ENCODE peak calls at places on chromosome 16, in five cellular contexts. N, I, D, F and L are unnamed samples.
A peak's percentile ranks its signal among the peaks of the same experiment; 100 is the strongest.

GRCh38 chr16:75254359-75254837 is 3.0 kb upstream of the BCAR1 start:
- DNase-seq in D (no peak), F (peak; percentile 97), N (peak; percentile 76), I (peak; percentile 86), L (no peak)

GRCh38 chr16:11757671-11758545 is 15.3 kb upstream of the TXNDC11 start:
- DNase-seq in D (no peak), N (peak; percentile 59), F (peak; percentile 89), I (peak; percentile 19), L (no peak)

GRCh38 chr16:11224096-11224893 is 31.7 kb downstream of the SOCS1 start:
- DNase-seq in I (no peak), N (peak; percentile 51), D (peak; percentile 80), F (no peak), L (peak; percentile 89)

GRCh38 chr16:85029413-85029794 is 1.8 kb downstream of the KIAA0513 start:
- DNase-seq in F (peak; percentile 78), D (no peak), N (no peak), I (peak; percentile 87), L (peak; percentile 66)

GRCh38 chr16:14321542-14321941 is 250.4 kb downstream of the MRTFB start:
- DNase-seq in F (no peak), D (no peak), N (no peak), I (peak; percentile 59), L (no peak)

GRCh38 chr16:79918916-79919315 is 318.4 kb upstream of the MAF start:
- DNase-seq in N (no peak), F (no peak), D (no peak), I (no peak), L (peak; percentile 8)

GRCh38 chr16:58339452-58339938 is 44.7 kb upstream of the PRSS54 start:
- DNase-seq in F (peak; percentile 15), I (peak; percentile 40), N (no peak), D (no peak), L (no peak)

GRCh38 chr16:31329671-31330552 is 25.1 kb upstream of the ITGAX start:
- DNase-seq in N (no peak), D (no peak), I (no peak), F (no peak), L (no peak)

GRCh38 chr16:4111748-4112696 is 4.2 kb downstream of the ADCY9 start:
- DNase-seq in F (peak; percentile 63), N (peak; percentile 41), I (peak; percentile 33), D (no peak), L (no peak)

GRCh38 chr16:87895641-87896141 is 26.4 kb upstream of the SLC7A5 start:
- DNase-seq in N (no peak), F (no peak), D (peak; percentile 62), I (peak; percentile 30), L (peak; percentile 87)

GRCh38 chr16:74035816-74036215 is 260.8 kb upstream of the PSMD7 start:
- DNase-seq in F (no peak), N (no peak), I (no peak), D (no peak), L (peak; percentile 11)

GRCh38 chr16:85490971-85491771 is 122.0 kb upstream of the GSE1 start:
- DNase-seq in N (peak; percentile 59), F (no peak), I (no peak), D (peak; percentile 34), L (peak; percentile 66)

GRCh38 chr16:55605756-55606155 is 39.3 kb downstream of the CAPNS2 start:
- DNase-seq in N (no peak), I (no peak), F (no peak), D (no peak), L (no peak)

GRCh38 chr16:68936729-68937631 is 93.6 kb downstream of the TANGO6 start:
- DNase-seq in D (peak; percentile 6), N (no peak), I (peak; percentile 98), F (peak; percentile 63), L (peak; percentile 29)

GRCh38 chr16:71205482-71206131 is 24.9 kb downstream of the HYDIN start:
- DNase-seq in D (no peak), F (no peak), I (no peak), N (no peak), L (no peak)

GRCh38 chr16:56861756-56862155 is 3.3 kb upstream of the SLC12A3 start:
- DNase-seq in I (no peak), F (no peak), N (no peak), D (no peak), L (no peak)

GRCh38 chr16:12171706-12172105 is 195.2 kb downstream of the SNX29 start:
- DNase-seq in D (no peak), I (no peak), F (no peak), N (no peak), L (no peak)

GRCh38 chr16:4656695-4657686 is 32.4 kb downstream of the MGRN1 start:
- DNase-seq in I (no peak), D (no peak), F (no peak), N (no peak), L (no peak)

GRCh38 chr16:48538746-48539484 is 71.1 kb downstream of the N4BP1 start:
- DNase-seq in I (no peak), D (no peak), N (peak; percentile 3), F (peak; percentile 13), L (no peak)

GRCh38 chr16:1745900-1746692 is 25.2 kb downstream of the NME3 start:
- DNase-seq in N (no peak), F (peak; percentile 83), I (no peak), D (no peak), L (no peak)

GRCh38 chr16:56618138-56618537 is 7.4 kb upstream of the MT1E start:
- DNase-seq in D (no peak), N (no peak), I (no peak), F (no peak), L (no peak)

GRCh38 chr16:87037012-87037411 is 280.2 kb downstream of the C16orf95 start:
- DNase-seq in I (no peak), F (no peak), N (no peak), D (no peak), L (no peak)

GRCh38 chr16:85446846-85447656 is 166.1 kb upstream of the GSE1 start:
- DNase-seq in N (no peak), I (no peak), D (peak; percentile 50), F (no peak), L (peak; percentile 77)

GRCh38 chr16:73064227-73064995 is 16.5 kb upstream of the ZFHX3 start:
- DNase-seq in D (no peak), I (peak; percentile 51), F (peak; percentile 55), N (no peak), L (no peak)

GRCh38 chr16:56336071-56336688 is 89.2 kb downstream of the AMFR start:
- DNase-seq in I (peak; percentile 31), F (no peak), N (no peak), D (no peak), L (no peak)

GRCh38 chr16:74902161-74902560 is 82.8 kb downstream of the WDR59 start:
- DNase-seq in I (no peak), F (no peak), D (no peak), N (no peak), L (no peak)

GRCh38 chr16:20348365-20349185 is 3.9 kb downstream of the UMOD start:
- DNase-seq in I (no peak), F (no peak), N (peak; percentile 25), D (peak; percentile 11), L (no peak)

GRCh38 chr16:65525743-65526142 is 403.9 kb upstream of the CDH11 start:
- DNase-seq in D (no peak), N (no peak), F (no peak), I (no peak), L (no peak)
- TF ChIP-seq CTCF in D (no peak), N (no peak), F (peak; percentile 12), I (no peak), L (no peak)

GRCh38 chr16:50396770-50397525 is 28.2 kb upstream of the BRD7 start:
- DNase-seq in D (no peak), I (peak; percentile 99), F (no peak), N (no peak), L (no peak)
- H3K4me3 ChIP-seq in D (no peak overlapping the region), I (no peak overlapping the region), F (no peak overlapping the region), N (no peak overlapping the region), L (no peak overlapping the region)

DNA sequence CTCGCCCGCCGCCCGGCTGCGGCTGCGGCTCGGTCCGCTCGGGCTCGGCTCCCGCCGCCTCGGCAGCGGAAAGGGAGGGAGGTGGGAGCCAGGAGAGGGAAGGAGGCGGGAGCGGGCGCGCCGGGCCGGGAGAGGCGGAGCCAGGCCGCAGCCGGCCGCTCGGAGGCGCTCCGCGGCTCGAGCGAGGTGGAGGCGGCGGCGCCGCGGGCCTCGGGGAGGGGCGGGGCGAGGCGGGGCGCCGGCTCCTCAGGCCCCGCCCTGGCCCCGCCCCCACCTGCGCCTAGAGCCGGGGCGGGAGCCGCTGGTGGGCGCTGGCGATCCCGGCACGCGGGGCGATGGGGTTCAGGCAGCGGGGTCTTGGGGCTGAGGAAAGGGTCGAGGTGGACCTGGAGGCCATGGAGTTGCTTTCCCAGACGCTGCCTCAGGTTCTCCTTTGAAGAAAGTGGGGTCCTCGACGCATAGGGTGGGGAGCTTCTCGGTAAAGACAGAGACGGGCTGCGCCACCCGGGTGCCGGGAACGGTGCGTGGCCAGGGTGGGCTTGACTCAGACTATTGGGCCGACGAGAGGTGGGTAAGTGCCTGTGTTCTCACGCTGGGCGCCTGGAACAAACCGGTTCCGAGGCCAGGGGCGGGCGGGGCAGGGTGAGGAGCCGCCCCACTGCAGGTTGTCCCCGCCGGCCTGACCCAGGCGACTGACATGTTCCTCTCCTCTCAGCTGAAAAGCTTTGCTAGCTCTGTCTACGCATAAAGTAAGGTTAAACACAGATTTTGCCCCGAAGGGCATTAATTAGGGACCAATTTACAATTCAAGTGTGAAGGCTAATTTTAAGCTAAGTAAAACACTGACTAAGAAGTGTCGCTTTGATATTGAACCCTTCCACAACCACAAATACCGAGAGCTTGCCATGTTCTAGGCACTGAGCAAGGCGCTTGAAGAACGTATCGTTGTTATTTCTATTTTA is at the start of gene CMTM4:
- DNase-seq in F (peak; percentile 87), N (peak; percentile 85), D (peak; percentile 75), I (peak; percentile 88), L (peak; percentile 78)
- TF ChIP-seq CTCF in F (peak; percentile 2), N (no peak), D (peak; percentile 43), I (peak; percentile 7), L (peak; percentile 20)

DNA sequence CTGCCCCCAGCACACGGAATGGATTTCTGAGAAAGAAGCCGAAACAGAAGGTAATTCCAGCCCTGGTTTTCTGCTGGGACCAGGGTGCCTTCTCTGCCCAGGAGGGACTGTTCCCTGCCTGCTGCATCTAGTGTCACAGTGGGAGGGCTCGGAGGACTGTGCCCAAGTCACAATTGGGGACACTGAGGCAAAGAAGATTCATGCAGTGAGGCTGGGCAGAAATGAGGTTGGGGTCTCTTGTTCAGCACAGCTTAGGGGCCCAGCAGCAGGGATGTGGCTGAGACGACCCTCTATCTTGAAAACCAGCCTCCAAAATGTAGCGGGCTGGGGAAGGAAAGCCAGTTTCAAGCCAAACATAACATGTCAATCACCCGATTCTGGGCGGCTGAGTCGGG is 592 bp downstream of the IL21R start:
- DNase-seq in N (no peak), D (peak; percentile 50), F (no peak), I (no peak), L (no peak)
- H3K4me3 ChIP-seq in N (peak overlapping the region; percentile 18), D (peak overlapping the region; percentile 87), F (no peak overlapping the region), I (no peak overlapping the region), L (peak overlapping the region; percentile 89)

GRCh38 chr16:51813609-51814008 is 662.5 kb upstream of the SALL1 start:
- DNase-seq in N (no peak), D (no peak), F (no peak), I (no peak), L (no peak)
- TF ChIP-seq CTCF in N (no peak), D (no peak), F (peak; percentile 24), I (peak; percentile 24), L (no peak)

GRCh38 chr16:89564476-89565255 is 4.2 kb downstream of the RPL13 start:
- DNase-seq in I (no peak), N (peak; percentile 45), D (no peak), F (no peak), L (peak; percentile 52)
- H3K4me3 ChIP-seq in I (no peak overlapping the region), N (no peak overlapping the region), D (no peak overlapping the region), F (no peak overlapping the region), L (no peak overlapping the region)